ENCODE peak calls at places on chromosome 16, in four cellular contexts. One of them, this sample, is unnamed.

GRCh38 chr16:47928008-47928407 is 227.8 kb downstream of the ABCC12 start:
- DNase-seq in GM12878: no peak
- DNase-seq in IMR-90: no peak
- DNase-seq in K562: no peak
- DNase-seq in this sample: no peak

GRCh38 chr16:22174642-22175041 is 12.3 kb downstream of the SDR42E2 start:
- DNase-seq in K562: no peak
- DNase-seq in GM12878: no peak
- DNase-seq in IMR-90: no peak
- DNase-seq in this sample: no peak

GRCh38 chr16:85385463-85386331 is 227.4 kb upstream of the GSE1 start:
- DNase-seq in K562: peak; percentile 48
- DNase-seq in GM12878: no peak
- DNase-seq in IMR-90: no peak
- DNase-seq in this sample: no peak

GRCh38 chr16:70751593-70751992 is 49.4 kb downstream of the VAC14 start:
- DNase-seq in IMR-90: no peak
- DNase-seq in K562: no peak
- DNase-seq in GM12878: no peak
- DNase-seq in this sample: no peak

GRCh38 chr16:65121870-65122723 is at the start of gene CDH11:
- DNase-seq in GM12878: no peak
- DNase-seq in K562: no peak
- DNase-seq in IMR-90: peak; percentile 82
- DNase-seq in this sample: peak; percentile 67

GRCh38 chr16:31880322-31880979 is 6.8 kb downstream of the ZNF267 start:
- DNase-seq in GM12878: peak; percentile 38
- DNase-seq in IMR-90: peak; percentile 80
- DNase-seq in K562: peak; percentile 44
- DNase-seq in this sample: peak; percentile 66

GRCh38 chr16:82231021-82231787 is 61.2 kb upstream of the MPHOSPH6 start:
- DNase-seq in GM12878: no peak
- DNase-seq in K562: no peak
- DNase-seq in IMR-90: no peak
- DNase-seq in this sample: no peak

GRCh38 chr16:60107467-60107866 is 1373.4 kb upstream of the GOT2 start:
- DNase-seq in K562: no peak
- DNase-seq in IMR-90: no peak
- DNase-seq in GM12878: no peak
- DNase-seq in this sample: peak; percentile 83

GRCh38 chr16:68079616-68080344 is 5.4 kb upstream of the NFATC3 start:
- DNase-seq in GM12878: no peak
- DNase-seq in IMR-90: no peak
- DNase-seq in K562: peak; percentile 90
- DNase-seq in this sample: peak; percentile 63

GRCh38 chr16:80931661-80931984 is 75.1 kb downstream of the CMC2 start:
- DNase-seq in K562: no peak
- DNase-seq in GM12878: no peak
- DNase-seq in IMR-90: no peak
- DNase-seq in this sample: peak; percentile 56

GRCh38 chr16:86432691-86433090 is 77.6 kb upstream of the FOXF1 start:
- DNase-seq in IMR-90: no peak
- DNase-seq in K562: no peak
- DNase-seq in GM12878: no peak
- DNase-seq in this sample: no peak

GRCh38 chr16:11675561-11676511 is 7.6 kb downstream of the SNN start:
- DNase-seq in GM12878: no peak
- DNase-seq in IMR-90: peak; percentile 15
- DNase-seq in K562: no peak
- DNase-seq in this sample: no peak

GRCh38 chr16:85537795-85538401 is 75.2 kb upstream of the GSE1 start:
- DNase-seq in GM12878: no peak
- DNase-seq in IMR-90: no peak
- DNase-seq in K562: no peak
- DNase-seq in this sample: no peak

GRCh38 chr16:17914168-17914567 is 422.4 kb downstream of the NPIPA8 start:
- DNase-seq in K562: no peak
- DNase-seq in GM12878: no peak
- DNase-seq in IMR-90: no peak
- DNase-seq in this sample: no peak

GRCh38 chr16:18958621-18959578 is 24.8 kb upstream of the TMC7 start:
- DNase-seq in GM12878: no peak
- DNase-seq in K562: no peak
- DNase-seq in IMR-90: peak; percentile 3
- DNase-seq in this sample: no peak

GRCh38 chr16:212999-213398 is 16.2 kb downstream of the LUC7L start:
- DNase-seq in GM12878: no peak
- DNase-seq in IMR-90: peak; percentile 16
- DNase-seq in K562: no peak
- DNase-seq in this sample: no peak

GRCh38 chr16:29811896-29812665 is at the start of gene PRRT2:
- DNase-seq in K562: peak; percentile 67
- DNase-seq in GM12878: no peak
- DNase-seq in IMR-90: peak; percentile 43
- DNase-seq in this sample: peak; percentile 55

GRCh38 chr16:27514806-27515205 is 34.9 kb downstream of the GTF3C1 start:
- DNase-seq in IMR-90: peak; percentile 68
- DNase-seq in K562: no peak
- DNase-seq in GM12878: no peak
- DNase-seq in this sample: no peak

GRCh38 chr16:27518226-27518625 is 31.5 kb downstream of the GTF3C1 start:
- DNase-seq in IMR-90: no peak
- DNase-seq in K562: no peak
- DNase-seq in GM12878: no peak
- DNase-seq in this sample: no peak

GRCh38 chr16:27512061-27512460 is 37.7 kb downstream of the GTF3C1 start:
- DNase-seq in GM12878: no peak
- DNase-seq in K562: no peak
- DNase-seq in IMR-90: no peak
- DNase-seq in this sample: no peak

GRCh38 chr16:27516360-27516759 is 33.4 kb downstream of the GTF3C1 start:
- DNase-seq in K562: no peak
- DNase-seq in IMR-90: no peak
- DNase-seq in GM12878: no peak
- DNase-seq in this sample: no peak

DNA sequence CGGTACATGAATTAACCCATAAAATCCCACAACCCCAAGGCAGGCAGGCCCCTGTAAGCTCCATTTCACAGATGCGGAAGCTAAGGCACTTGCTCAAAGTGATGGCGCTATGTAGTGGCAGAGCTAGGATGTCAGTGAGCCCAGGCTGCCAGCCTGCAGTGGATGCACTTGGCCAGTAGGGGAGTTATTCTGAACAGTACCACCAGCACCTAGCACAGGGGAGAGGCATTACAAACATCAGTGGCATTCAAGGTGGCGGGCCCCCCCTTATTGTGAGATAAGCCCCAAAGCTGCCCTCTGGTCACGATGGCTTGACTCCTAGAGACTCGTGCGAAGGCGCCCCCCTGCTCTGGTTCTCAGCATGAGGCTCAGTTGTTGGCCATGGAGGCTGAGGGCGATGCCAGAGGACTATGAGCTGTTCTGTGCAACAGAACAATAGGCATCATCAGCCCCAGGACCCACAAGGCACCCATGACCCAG is 33.8 kb downstream of the GTF3C1 start:
- DNase-seq in IMR-90: no peak
- DNase-seq in GM12878: no peak
- DNase-seq in K562: peak; percentile 56
- DNase-seq in this sample: peak; percentile 17
- TF ChIP-seq FOS in IMR-90: no peak
- TF ChIP-seq FOS in GM12878: no peak
- TF ChIP-seq FOS in K562: no peak
- TF ChIP-seq FOS in this sample: no peak

DNA sequence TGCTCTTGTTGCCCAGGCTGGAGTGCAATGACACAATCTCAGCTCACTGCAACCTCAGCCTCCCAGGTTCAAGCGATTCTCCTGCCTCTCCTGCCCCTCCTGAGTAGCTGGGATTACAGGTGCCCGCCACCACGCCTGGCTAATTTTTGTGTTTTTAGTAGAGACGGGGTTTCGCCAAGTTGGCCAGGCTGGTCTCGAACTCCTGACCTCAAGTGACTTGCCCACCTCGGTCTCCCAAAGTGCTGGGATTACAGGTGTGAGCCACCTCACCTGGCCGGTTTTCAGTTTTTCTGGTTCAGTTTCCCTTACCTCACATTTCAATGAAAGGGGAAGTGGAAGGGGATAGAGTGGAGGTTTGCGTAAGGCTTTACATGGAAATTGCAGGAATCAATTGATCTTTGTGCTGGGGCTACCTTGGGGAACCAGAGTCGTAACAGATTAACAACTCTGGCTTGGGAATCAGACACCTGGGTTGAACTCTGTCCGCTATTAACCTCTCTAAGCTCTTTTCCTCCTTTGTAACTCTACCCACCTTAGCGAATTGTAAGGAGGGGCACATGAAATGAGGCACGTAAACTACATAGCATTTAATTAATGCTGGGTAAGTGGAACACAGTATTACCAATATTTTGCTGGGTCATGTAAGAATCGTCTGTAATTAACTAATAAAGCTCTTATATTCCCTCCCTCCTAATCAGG is 3.2 kb downstream of the MPV17L start:
- DNase-seq in GM12878: no peak
- DNase-seq in K562: no peak
- DNase-seq in IMR-90: no peak
- DNase-seq in this sample: no peak
- TF ChIP-seq FOS in GM12878: no peak
- TF ChIP-seq FOS in K562: no peak
- TF ChIP-seq FOS in IMR-90: no peak
- TF ChIP-seq FOS in this sample: no peak

GRCh38 chr16:49456763-49457162 is 83.2 kb downstream of the C16orf78 start:
- DNase-seq in K562: no peak
- DNase-seq in GM12878: no peak
- DNase-seq in IMR-90: no peak
- DNase-seq in this sample: no peak
- TF ChIP-seq FOS in K562: no peak
- TF ChIP-seq FOS in GM12878: no peak
- TF ChIP-seq FOS in IMR-90: no peak
- TF ChIP-seq FOS in this sample: no peak

GRCh38 chr16:77869997-77870813 is 81.8 kb downstream of the VAT1L start:
- DNase-seq in K562: no peak
- DNase-seq in IMR-90: no peak
- DNase-seq in GM12878: no peak
- DNase-seq in this sample: peak; percentile 24
- TF ChIP-seq FOS in K562: no peak
- TF ChIP-seq FOS in IMR-90: no peak
- TF ChIP-seq FOS in GM12878: no peak
- TF ChIP-seq FOS in this sample: no peak

GRCh38 chr16:89099905-89100304 is 6.3 kb downstream of the ACSF3 start:
- DNase-seq in K562: no peak
- DNase-seq in GM12878: no peak
- DNase-seq in IMR-90: no peak
- DNase-seq in this sample: no peak
- TF ChIP-seq FOS in K562: no peak
- TF ChIP-seq FOS in GM12878: no peak
- TF ChIP-seq FOS in IMR-90: no peak
- TF ChIP-seq FOS in this sample: no peak

GRCh38 chr16:58448890-58449289 is 51.1 kb upstream of the NDRG4 start:
- DNase-seq in K562: no peak
- DNase-seq in GM12878: no peak
- DNase-seq in IMR-90: no peak
- DNase-seq in this sample: peak; percentile 73
- TF ChIP-seq FOS in K562: no peak
- TF ChIP-seq FOS in GM12878: no peak
- TF ChIP-seq FOS in IMR-90: no peak
- TF ChIP-seq FOS in this sample: no peak

GRCh38 chr16:8720967-8721692 is 46.7 kb downstream of the ABAT start:
- DNase-seq in GM12878: no peak
- DNase-seq in IMR-90: no peak
- DNase-seq in K562: no peak
- DNase-seq in this sample: no peak
- TF ChIP-seq FOS in GM12878: no peak
- TF ChIP-seq FOS in IMR-90: no peak
- TF ChIP-seq FOS in K562: no peak
- TF ChIP-seq FOS in this sample: no peak

DNA sequence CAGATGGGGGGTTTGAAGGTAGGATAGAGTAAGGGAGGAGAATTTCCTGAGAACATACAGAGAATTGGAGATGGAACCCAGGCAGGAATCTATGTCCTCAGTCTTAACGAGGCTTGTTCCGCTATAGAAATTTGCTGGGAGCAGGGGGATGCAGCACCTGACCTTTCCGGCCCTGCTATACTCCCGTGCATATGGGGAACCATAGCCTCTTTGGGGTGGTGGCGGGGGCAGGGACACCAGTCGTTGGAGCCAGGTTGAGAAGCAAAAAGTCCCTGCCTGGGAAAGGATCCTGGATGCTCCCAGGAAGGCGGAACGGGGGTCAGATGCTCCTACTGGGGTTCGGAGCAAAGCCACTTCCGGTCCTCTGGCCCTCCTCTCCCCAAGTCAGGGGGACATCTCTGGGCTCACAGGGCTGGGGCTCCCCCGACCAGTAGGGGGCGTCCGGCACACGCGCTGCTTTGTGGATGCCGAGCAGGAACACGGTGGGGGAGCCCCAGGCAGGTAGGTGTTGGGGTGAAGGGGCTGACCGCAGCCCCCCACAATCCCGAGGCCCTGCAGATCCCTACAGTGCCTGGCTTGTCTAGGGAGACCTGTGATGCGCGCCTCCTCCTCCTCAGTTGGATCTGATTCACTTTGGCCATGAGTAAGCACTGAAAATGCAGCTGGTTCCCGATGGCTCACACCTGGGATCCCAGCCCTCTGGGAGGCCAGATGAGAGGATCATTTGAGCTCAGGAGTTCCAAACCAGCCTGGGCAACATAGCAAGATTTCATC is 15.5 kb upstream of the TFAP4 start:
- DNase-seq in IMR-90: peak; percentile 82
- DNase-seq in K562: peak; percentile 87
- DNase-seq in GM12878: no peak
- DNase-seq in this sample: peak; percentile 54
- TF ChIP-seq FOS in IMR-90: no peak
- TF ChIP-seq FOS in K562: no peak
- TF ChIP-seq FOS in GM12878: no peak
- TF ChIP-seq FOS in this sample: no peak

This sample was measured in endothelial cell of umbilical vein.